ENCODE peak calls at places on chromosome 13, in six cellular contexts. Y is uterus, P is suprapubic skin, B is NCI-H774, W is HuH-7.5, M is osteocyte. I is an unnamed sample.

GRCh38 chr13:23822252-23822824 is 66.9 kb downstream of the MIPEP start:
- DNase-seq in Y (no peak), P (no peak), B (no peak), W (no peak), M (no peak), I (no peak)

GRCh38 chr13:30862707-30863106 is 43.4 kb upstream of the MEDAG start:
- DNase-seq in Y (peak; percentile 75), P (no peak), B (no peak), W (no peak), M (no peak), I (no peak)

GRCh38 chr13:108961542-108962125 is 332.2 kb downstream of the MYO16 start:
- DNase-seq in Y (no peak), P (no peak), B (peak; percentile 83), W (no peak), M (no peak), I (peak; percentile 56)

GRCh38 chr13:22220186-22221160 is 549.6 kb downstream of the FGF9 start:
- DNase-seq in Y (no peak), P (no peak), B (no peak), W (no peak), M (no peak), I (no peak)

GRCh38 chr13:32984857-32985626 is 31.2 kb upstream of the KL start:
- DNase-seq in Y (no peak), P (no peak), B (peak; percentile 20), W (no peak), M (no peak), I (peak; percentile 27)

GRCh38 chr13:28267495-28267894 is 129.2 kb downstream of the PAN3 start:
- DNase-seq in Y (no peak), P (no peak), B (no peak), W (no peak), M (no peak), I (no peak)

GRCh38 chr13:104286566-104287290 is 1220.5 kb upstream of the SLC10A2 start:
- DNase-seq in Y (no peak), P (no peak), B (peak; percentile 57), W (no peak), M (no peak), I (no peak)

GRCh38 chr13:106176103-106176502 is 359.4 kb downstream of the EFNB2 start:
- DNase-seq in Y (no peak), P (no peak), B (no peak), W (no peak), M (no peak), I (no peak)

GRCh38 chr13:112777637-112778406 is 88.0 kb downstream of the ATP11A start:
- DNase-seq in Y (peak; percentile 13), P (peak; percentile 38), B (no peak), W (no peak), M (no peak), I (no peak)

GRCh38 chr13:97276862-97277269 is 54.7 kb downstream of the MBNL2 start:
- DNase-seq in Y (no peak), P (no peak), B (no peak), W (no peak), M (no peak), I (peak; percentile 30)

GRCh38 chr13:77916481-77916880 is 2.1 kb downstream of the EDNRB start:
- DNase-seq in Y (no peak), P (no peak), B (no peak), W (no peak), M (no peak), I (no peak)

GRCh38 chr13:74574964-74575728 is 440.9 kb upstream of the KLF12 start:
- DNase-seq in Y (no peak), P (no peak), B (no peak), W (no peak), M (no peak), I (no peak)

GRCh38 chr13:112959701-112960542 is 9.1 kb upstream of the MCF2L start:
- DNase-seq in Y (no peak), P (peak; percentile 43), B (no peak), W (no peak), M (no peak), I (no peak)

GRCh38 chr13:98300956-98301641 is 124.0 kb upstream of the RNF113B start:
- DNase-seq in Y (no peak), P (no peak), B (no peak), W (no peak), M (no peak), I (peak; percentile 16)

GRCh38 chr13:41150058-41150457 is 17.5 kb upstream of the KBTBD6 start:
- DNase-seq in Y (no peak), P (no peak), B (no peak), W (no peak), M (no peak), I (peak; percentile 11)

GRCh38 chr13:114073881-114074551 is 58.4 kb downstream of the RASA3 start:
- DNase-seq in Y (no peak), P (peak; percentile 27), B (no peak), W (no peak), M (no peak), I (no peak)

GRCh38 chr13:30111810-30112209 is 195.5 kb downstream of the KATNAL1 start:
- DNase-seq in Y (no peak), P (no peak), B (no peak), W (no peak), M (no peak), I (no peak)

GRCh38 chr13:40971321-40971720 is 47.8 kb downstream of the ELF1 start:
- DNase-seq in Y (no peak), P (no peak), B (no peak), W (no peak), M (no peak), I (no peak)

GRCh38 chr13:51292000-51292550 is 47.4 kb upstream of the SERPINE3 start:
- DNase-seq in Y (no peak), P (no peak), B (no peak), W (no peak), M (no peak), I (no peak)

GRCh38 chr13:50580684-50581305 is 262.7 kb downstream of the DLEU7 start:
- DNase-seq in Y (no peak), P (no peak), B (no peak), W (no peak), M (no peak), I (peak; percentile 5)

GRCh38 chr13:109746364-109746763 is 40.0 kb downstream of the IRS2 start:
- DNase-seq in Y (no peak), P (no peak), B (no peak), W (no peak), M (no peak), I (no peak)

GRCh38 chr13:45341799-45342584 is 1.0 kb upstream of the TPT1 start:
- DNase-seq in Y (peak; percentile 47), P (peak; percentile 84), B (no peak), W (no peak), M (no peak), I (peak; percentile 33)

GRCh38 chr13:62931901-62932883 is 1516.5 kb upstream of the PCDH20 start:
- DNase-seq in Y (no peak), P (no peak), B (no peak), W (no peak), M (no peak), I (no peak)

GRCh38 chr13:49540552-49540951 is 44.8 kb downstream of the PHF11 start:
- DNase-seq in Y (peak; percentile 64), P (no peak), B (no peak), W (no peak), M (no peak), I (peak; percentile 45)

GRCh38 chr13:82165396-82166174 is 1716.7 kb downstream of the SLITRK1 start:
- DNase-seq in Y (no peak), P (no peak), B (no peak), W (no peak), M (no peak), I (no peak)

I was measured in HT1080.